ENCODE peak calls at places on chromosomes 11 and 22, in four cellular contexts. C is fibroblast of villous mesenchyme, S is heart left ventricle, N is IMR-90. U is an unnamed sample.

GRCh38 chr11:72996959-72997358 is 145.2 kb downstream of the FCHSD2 start:
- DNase-seq in C (no peak), S (no peak), N (no peak), U (no peak)

GRCh38 chr22:29032014-29032475 is 29.6 kb downstream of the C22orf31 start:
- DNase-seq in C (no peak), S (no peak), N (no peak), U (no peak)

GRCh38 chr11:102115557-102115956 is 5.3 kb downstream of the YAP1 start:
- DNase-seq in C (peak; percentile 64), S (no peak), N (peak; percentile 79), U (peak; percentile 82)

GRCh38 chr22:45009881-45010531 is at the start of gene PHF21B:
- DNase-seq in C (peak; percentile 26), S (peak; percentile 60), N (peak; percentile 22), U (peak; percentile 40)

GRCh38 chr22:39185601-39186012 is 33.1 kb upstream of the CBX7 start:
- DNase-seq in C (peak; percentile 77), S (peak; percentile 71), N (peak; percentile 49), U (peak; percentile 29)

GRCh38 chr11:126742582-126742981 is 258.0 kb downstream of the KIRREL3 start:
- DNase-seq in C (no peak), S (no peak), N (no peak), U (no peak)

GRCh38 chr11:29432719-29433325 is 584.0 kb downstream of the KCNA4 start:
- DNase-seq in C (peak; percentile 7), S (no peak), N (peak; percentile 6), U (no peak)

GRCh38 chr11:43557553-43558031 is 122.9 kb upstream of the HSD17B12 start:
- DNase-seq in C (no peak), S (no peak), N (no peak), U (no peak)

GRCh38 chr11:117876341-117877119 is at the start of gene FXYD6:
- DNase-seq in C (no peak), S (peak; percentile 79), N (no peak), U (peak; percentile 42)

GRCh38 chr11:83694191-83694905 is 408.2 kb upstream of the CCDC90B start:
- DNase-seq in C (no peak), S (no peak), N (no peak), U (no peak)

GRCh38 chr11:8204596-8204995 is 35.8 kb upstream of the RIC3 start:
- DNase-seq in C (no peak), S (no peak), N (no peak), U (no peak)

GRCh38 chr22:26894766-26895485 is 237.5 kb downstream of the MIAT start:
- DNase-seq in C (peak; percentile 93), S (no peak), N (peak; percentile 92), U (peak; percentile 96)

GRCh38 chr11:67409261-67409666 is 5.4 kb downstream of the TBC1D10C start:
- DNase-seq in C (no peak), S (no peak), N (no peak), U (no peak)

GRCh38 chr11:15886866-15887265 is 469.5 kb downstream of the SOX6 start:
- DNase-seq in C (peak; percentile 32), S (no peak), N (peak; percentile 73), U (peak; percentile 79)

GRCh38 chr11:112963368-112963955 is 2.2 kb downstream of the NCAM1 start:
- DNase-seq in C (no peak), S (no peak), N (no peak), U (no peak)

GRCh38 chr11:19168090-19168489 is 33.7 kb downstream of the CSRP3 start:
- DNase-seq in C (no peak), S (peak; percentile 36), N (no peak), U (no peak)

GRCh38 chr11:102306817-102307814 is 10.2 kb upstream of the BIRC3 start:
- DNase-seq in C (no peak), S (no peak), N (no peak), U (peak; percentile 24)

GRCh38 chr11:44243633-44244343 is 66.2 kb downstream of the ALX4 start:
- DNase-seq in C (peak; percentile 36), S (no peak), N (peak; percentile 46), U (peak; percentile 34)

GRCh38 chr11:24880962-24881361 is 384.1 kb downstream of the LUZP2 start:
- DNase-seq in C (no peak), S (no peak), N (no peak), U (no peak)

GRCh38 chr11:3171931-3172560 is 6.9 kb upstream of the OSBPL5 start:
- DNase-seq in C (no peak), S (no peak), N (no peak), U (no peak)

GRCh38 chr22:25884121-25884520 is 142.1 kb downstream of the MYO18B start:
- DNase-seq in C (no peak), S (no peak), N (no peak), U (no peak)

GRCh38 chr11:123798079-123798478 is 8.1 kb downstream of the OR6M1 start:
- DNase-seq in C (no peak), S (no peak), N (no peak), U (no peak)

GRCh38 chr11:76240143-76240505 is 33.8 kb upstream of the WNT11 start:
- DNase-seq in C (no peak), S (no peak), N (no peak), U (no peak)

GRCh38 chr11:13463779-13464290 is 813 bp upstream of the BTBD10 start:
- DNase-seq in C (no peak), S (no peak), N (no peak), U (no peak)

U was measured in fibroblast of lung.